ENCODE peak calls at places on chromosomes 5 and 9, in four cellular contexts. W is endothelial cell of umbilical vein, K is cardiac muscle cell, V is H1. P is an unnamed sample. For H3K4me1, the result is how much of the 10 kb centered on the place peaks cover.

GRCh38 chr9:135937521-135938489 is 23.4 kb downstream of the UBAC1 start:
- DNase-seq in W (no peak), K (no peak), V (no peak), P (no peak)

GRCh38 chr5:6467591-6467990 is 18.9 kb downstream of the UBE2QL1 start:
- DNase-seq in K (no peak), V (no peak), W (no peak), P (no peak)

GRCh38 chr5:102295534-102296228 is 403 bp downstream of the SLCO4C1 start:
- DNase-seq in V (no peak), K (no peak), W (no peak), P (no peak)

GRCh38 chr5:75236322-75237316 is at the start of gene ANKRD31:
- DNase-seq in K (peak), V (no peak), W (peak), P (peak)

GRCh38 chr5:58149345-58149744 is 310.5 kb downstream of the PLK2 start:
- DNase-seq in V (no peak), K (no peak), W (no peak), P (peak)

GRCh38 chr5:32779754-32780415 is 68.8 kb downstream of the NPR3 start:
- DNase-seq in V (no peak), K (no peak), W (no peak), P (no peak)

GRCh38 chr5:159992566-159992965 is 16.4 kb upstream of the TTC1 start:
- DNase-seq in W (no peak), V (no peak), K (no peak), P (peak)

GRCh38 chr5:160119142-160119904 is at the start of gene PWWP2A:
- DNase-seq in K (peak), W (peak), V (peak), P (peak)

GRCh38 chr5:68515514-68515913 is 300.0 kb downstream of the PIK3R1 start:
- DNase-seq in W (no peak), K (no peak), V (no peak), P (no peak)

GRCh38 chr5:65779643-65780042 is 57.6 kb downstream of the NLN start:
- DNase-seq in W (no peak), K (no peak), V (no peak), P (no peak)

GRCh38 chr9:101508203-101508602 is 25.4 kb upstream of the RNF20 start:
- DNase-seq in K (no peak), V (no peak), W (no peak), P (peak)

GRCh38 chr9:69678843-69679538 is 6.8 kb upstream of the APBA1 start:
- DNase-seq in K (no peak), W (no peak), V (no peak), P (peak)

GRCh38 chr5:148915224-148915803 is 88.9 kb downstream of the ADRB2 start:
- DNase-seq in W (no peak), K (no peak), V (no peak), P (no peak)

GRCh38 chr9:77800924-77801551 is 152.9 kb upstream of the GNA14 start:
- DNase-seq in W (no peak), V (no peak), K (no peak), P (no peak)

GRCh38 chr9:101369286-101369685 is 15.5 kb downstream of the BAAT start:
- DNase-seq in K (no peak), W (no peak), V (no peak), P (peak)

GRCh38 chr5:124963236-124963929 is 216.9 kb upstream of the ZNF608 start:
- DNase-seq in W (no peak), V (no peak), K (peak), P (peak)

GRCh38 chr5:9156282-9156681 is 389.6 kb downstream of the SEMA5A start:
- DNase-seq in V (peak), K (peak), W (no peak), P (peak)

GRCh38 chr9:95874303-95874988 is 1.0 kb upstream of the ERCC6L2 start:
- DNase-seq in W (no peak), V (no peak), K (no peak), P (peak)

GRCh38 chr5:174303035-174303434 is 257.5 kb downstream of the NSG2 start:
- DNase-seq in K (peak), W (no peak), V (no peak), P (no peak)

GRCh38 chr5:102833146-102833545 is 78.0 kb downstream of the PAM start:
- DNase-seq in W (no peak), K (no peak), V (no peak), P (no peak)

GRCh38 chr5:158716668-158717067 is 383.0 kb downstream of the EBF1 start:
- DNase-seq in K (peak), W (peak), V (no peak), P (no peak)

GRCh38 chr5:141757402-141757801 is 75.4 kb upstream of the ARAP3 start:
- DNase-seq in V (peak), W (peak), K (peak), P (peak)
- H3K4me1 ChIP-seq in V (under half), W (under half), K (under half), P (under half)

GRCh38 chr5:43041669-43042175 is 1.6 kb upstream of the ANXA2R start:
- DNase-seq in W (peak), V (no peak), K (peak), P (peak)

GRCh38 chr5:43042176-43042625 is 2.1 kb upstream of the ANXA2R start:
- DNase-seq in K (peak), V (no peak), W (no peak), P (peak)

GRCh38 chr5:43039468-43040286 is 442 bp downstream of the ANXA2R start:
- DNase-seq in K (peak), V (no peak), W (peak), P (peak)

GRCh38 chr5:43040287-43041098 is at the start of gene ANXA2R:
- DNase-seq in K (peak), V (no peak), W (peak), P (peak)

DNA sequence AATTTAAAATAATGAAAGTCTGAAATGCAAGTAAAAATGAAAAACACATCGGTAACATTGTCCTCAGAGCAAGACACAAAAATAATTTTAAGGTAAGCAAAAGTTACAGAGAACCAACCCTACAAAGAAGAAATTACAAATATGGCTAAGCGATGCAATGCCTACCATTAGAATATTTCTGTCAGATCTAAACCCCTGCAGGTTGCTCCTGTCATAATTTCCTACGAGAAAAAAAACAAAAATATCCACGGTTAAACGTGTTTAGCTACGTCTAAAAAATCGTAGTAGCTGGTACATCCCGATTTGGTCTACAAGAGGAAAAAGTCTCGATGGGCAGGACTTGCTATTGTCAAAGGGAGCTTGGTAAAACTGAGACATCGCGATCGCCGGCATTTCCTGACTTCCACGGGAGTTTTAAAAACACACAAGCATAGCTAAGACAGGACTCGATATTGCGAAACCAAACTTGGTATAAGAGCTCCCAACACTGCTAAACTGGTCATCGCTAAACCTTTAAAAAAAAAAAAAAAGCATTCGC is 1.1 kb upstream of the ANXA2R start:
- DNase-seq in W (no peak), V (no peak), K (no peak), P (no peak)
- H3K27ac ChIP-seq in W (peak), V (no peak), K (no peak), P (peak)

DNA sequence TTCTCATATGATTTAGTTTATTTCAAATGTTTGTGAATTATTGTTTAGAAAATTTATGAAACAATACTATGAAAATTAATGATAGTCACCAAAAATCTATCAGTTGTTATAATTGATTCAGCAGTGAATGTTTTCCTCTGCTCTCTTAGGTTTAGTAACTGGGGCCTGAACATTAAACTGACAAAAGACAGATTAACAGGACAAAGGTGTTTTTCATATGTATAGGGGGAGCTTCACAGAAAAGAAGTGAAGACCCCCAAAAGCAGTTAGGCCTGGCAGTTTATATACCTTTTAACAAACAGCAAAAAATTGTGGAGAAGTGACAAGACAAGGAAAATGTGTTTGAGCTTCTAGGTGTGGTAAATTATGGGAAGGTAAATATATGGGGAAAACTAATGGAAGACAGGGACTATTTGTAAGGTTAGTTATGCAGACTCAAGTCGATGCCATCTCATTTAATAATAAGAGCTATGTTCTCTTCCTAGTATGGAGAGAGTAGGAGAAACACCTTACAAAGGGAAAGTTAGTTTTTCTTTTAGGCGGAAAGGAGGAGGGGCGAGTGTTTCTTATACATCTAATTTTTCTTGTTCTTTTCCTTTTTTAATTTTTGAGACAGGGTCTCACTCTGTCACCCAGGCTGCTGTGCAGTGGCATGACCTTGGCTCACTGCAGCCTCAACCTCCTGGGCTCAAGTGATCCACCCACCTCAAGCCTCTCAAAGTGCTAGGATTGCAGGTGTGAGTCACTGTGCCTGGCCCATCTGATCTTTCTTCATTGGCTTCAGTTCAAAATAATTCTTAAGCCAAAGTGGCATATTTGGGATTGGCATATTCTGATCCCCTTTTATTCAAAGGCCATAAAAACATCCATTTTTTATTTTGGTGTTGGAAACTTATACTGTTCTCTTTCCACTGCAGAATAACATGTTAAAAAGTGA is 77.8 kb downstream of the C9orf153 start:
- DNase-seq in V (no peak), K (no peak), W (no peak), P (peak)
- H3K4me1 ChIP-seq in V (under half), K (under half), W (under half), P (under half)

GRCh38 chr9:26637101-26637500 is 255.5 kb downstream of the CAAP1 start:
- DNase-seq in K (no peak), V (peak), W (no peak), P (no peak)
- H3K27ac ChIP-seq in K (no peak), V (no peak), W (no peak), P (no peak)

GRCh38 chr9:130421154-130421801 is 23.5 kb upstream of the ASS1 start:
- DNase-seq in K (no peak), V (no peak), W (no peak), P (no peak)

GRCh38 chr9:130421802-130422276 is 22.9 kb upstream of the ASS1 start:
- DNase-seq in W (no peak), V (no peak), K (no peak), P (peak)

GRCh38 chr9:130424781-130425310 is 19.9 kb upstream of the ASS1 start:
- DNase-seq in W (no peak), V (no peak), K (no peak), P (no peak)

GRCh38 chr9:130422546-130422945 is 22.2 kb upstream of the ASS1 start:
- DNase-seq in K (no peak), V (no peak), W (no peak), P (no peak)

DNA sequence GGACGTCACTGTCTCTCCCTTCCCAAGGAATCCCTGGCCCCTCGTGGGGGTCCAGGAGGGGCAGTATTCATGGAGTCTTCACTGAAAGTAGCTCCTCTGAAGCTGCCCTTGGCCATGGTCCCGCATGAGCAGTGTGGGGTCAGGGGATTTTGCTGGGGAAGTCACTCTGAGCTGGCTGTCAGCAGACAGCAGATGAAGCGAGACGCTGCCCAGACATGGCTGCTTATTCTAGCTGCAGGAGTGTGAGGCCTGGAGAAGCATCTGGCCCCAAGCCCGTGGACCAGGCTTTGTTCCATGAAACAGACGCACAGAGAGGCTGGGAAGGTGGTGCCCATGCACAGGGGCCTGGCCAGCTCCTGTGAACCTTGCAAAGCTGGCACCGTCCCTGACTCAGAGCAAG is 21.5 kb upstream of the ASS1 start:
- DNase-seq in K (peak), V (no peak), W (no peak), P (no peak)
- H3K4me1 ChIP-seq in K (under half), V (under half), W (under half), P (under half)

GRCh38 chr5:129460121-129460950 is at the start of gene ADAMTS19:
- DNase-seq in K (peak), W (peak), V (no peak), P (peak)

GRCh38 chr5:129460951-129461815 is 1.1 kb downstream of the ADAMTS19 start:
- DNase-seq in K (peak), W (peak), V (no peak), P (peak)

GRCh38 chr5:129461816-129462396 is 1.8 kb downstream of the ADAMTS19 start:
- DNase-seq in K (no peak), W (no peak), V (no peak), P (no peak)

GRCh38 chr5:129465945-129466344 is 5.8 kb downstream of the ADAMTS19 start:
- DNase-seq in W (no peak), V (no peak), K (no peak), P (no peak)
- H3K27ac ChIP-seq in W (no peak), V (no peak), K (no peak), P (no peak)

GRCh38 chr5:140245926-140246325 is 57.0 kb downstream of the PFDN1 start:
- DNase-seq in K (no peak), W (no peak), V (no peak), P (no peak)
- H3K4me1 ChIP-seq in K (under half), W (under half), V (under half), P (under half)

DNA sequence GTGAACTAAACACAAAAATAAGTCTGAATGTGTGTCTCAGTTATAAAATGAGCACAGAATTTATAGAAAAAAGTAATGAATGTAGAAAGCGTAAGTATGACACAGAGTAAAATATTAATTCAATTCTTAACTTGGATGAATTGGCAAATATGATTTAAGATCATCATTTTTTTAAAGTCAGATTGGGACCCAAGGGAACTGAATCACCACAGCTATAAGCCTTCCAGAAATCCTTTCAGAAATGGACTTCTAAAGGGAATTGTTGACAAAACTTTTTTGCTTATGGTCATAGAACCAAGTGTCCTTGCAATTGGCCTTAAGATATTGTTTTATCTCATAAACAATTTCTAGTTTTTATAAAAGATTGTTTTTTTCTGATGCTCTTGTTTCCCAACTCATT is 495.1 kb upstream of the DAB2 start:
- DNase-seq in W (no peak), V (no peak), K (no peak), P (no peak)
- H3K27ac ChIP-seq in W (no peak), V (no peak), K (no peak), P (no peak)

DNA sequence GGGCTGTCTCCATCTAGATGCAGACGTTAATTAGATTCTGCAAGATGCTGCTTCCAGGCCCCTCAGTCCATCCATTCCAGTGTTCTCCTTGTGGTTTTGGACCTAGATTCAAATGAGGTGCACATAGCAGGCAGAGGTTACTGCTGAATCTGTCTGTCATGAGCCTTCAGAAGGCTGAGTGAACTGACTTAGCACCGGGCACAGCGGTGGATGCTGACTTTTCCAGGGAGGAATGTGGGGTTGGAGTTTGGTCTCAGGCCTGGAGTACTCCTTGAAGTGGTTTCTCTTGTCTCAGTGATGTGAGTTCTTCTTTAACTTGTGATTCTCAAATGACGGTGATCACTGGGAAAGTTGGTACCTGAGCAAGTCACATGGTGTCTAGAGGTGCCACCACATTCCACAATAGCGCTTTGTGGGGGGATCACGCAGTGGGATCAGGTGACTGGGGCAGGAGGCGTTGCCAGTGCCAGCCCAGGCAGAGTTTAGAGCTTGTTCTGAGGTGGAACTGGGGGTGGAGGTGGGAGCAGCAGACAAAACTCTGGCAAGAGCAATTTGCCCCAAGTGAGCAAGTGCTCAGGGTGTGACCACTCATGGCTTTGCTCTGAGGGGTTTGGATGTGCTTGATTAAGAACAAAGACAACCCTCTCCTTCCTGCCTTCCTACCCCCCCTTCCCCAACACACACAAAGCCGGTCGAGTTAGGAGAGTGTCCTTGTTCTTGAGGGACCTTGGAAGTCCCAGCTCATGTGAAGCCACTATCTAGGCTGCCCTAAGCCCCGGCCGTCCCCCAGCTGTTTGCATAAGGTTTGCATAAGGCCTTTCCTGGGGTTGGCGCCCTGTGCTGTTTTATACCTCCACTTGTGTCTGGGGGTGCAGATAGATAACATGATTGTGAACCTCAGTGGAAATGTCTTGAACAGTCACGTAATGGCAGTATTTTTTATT is 25.1 kb downstream of the JADE2 start:
- DNase-seq in K (no peak), V (no peak), W (no peak), P (peak)
- H3K4me1 ChIP-seq in K (under half), V (under half), W (half or more), P (half or more)

GRCh38 chr9:686381-686813 is 155.1 kb upstream of the DMRT1 start:
- DNase-seq in W (peak), V (no peak), K (no peak), P (peak)
- H3K27ac ChIP-seq in W (peak), V (no peak), K (no peak), P (peak)

P was measured in GM23248.